ENCODE peak calls at places on chromosomes 3 and 15, in five cellular contexts. One of them, this sample, is unnamed. For H3K36me3, the result is how much of the 10 kb centered on the place peaks cover.

GRCh38 chr3:65672876-65673815 is 365.6 kb downstream of the MAGI1 start:
- DNase-seq in esophagus squamous epithelium: no peak
- DNase-seq in transverse colon: peak
- DNase-seq in HepG2: peak
- DNase-seq in IMR-90: peak
- DNase-seq in this sample: no peak

GRCh38 chr3:67635257-67635656 is 19.2 kb downstream of the SUCLG2 start:
- DNase-seq in esophagus squamous epithelium: no peak
- DNase-seq in transverse colon: no peak
- DNase-seq in HepG2: no peak
- DNase-seq in IMR-90: peak
- DNase-seq in this sample: no peak

GRCh38 chr3:61725851-61726333 is 164.5 kb downstream of the PTPRG start:
- DNase-seq in esophagus squamous epithelium: no peak
- DNase-seq in transverse colon: no peak
- DNase-seq in HepG2: peak
- DNase-seq in IMR-90: peak
- DNase-seq in this sample: no peak

GRCh38 chr3:134708671-134709070 is 57.8 kb upstream of the KY start:
- DNase-seq in esophagus squamous epithelium: no peak
- DNase-seq in transverse colon: no peak
- DNase-seq in HepG2: no peak
- DNase-seq in IMR-90: peak
- DNase-seq in this sample: no peak

GRCh38 chr3:68771683-68772082 is 160.7 kb downstream of the TAFA4 start:
- DNase-seq in esophagus squamous epithelium: no peak
- DNase-seq in transverse colon: no peak
- DNase-seq in HepG2: no peak
- DNase-seq in IMR-90: no peak
- DNase-seq in this sample: no peak

GRCh38 chr3:128619146-128619890 is 31.3 kb downstream of the RPN1 start:
- DNase-seq in esophagus squamous epithelium: no peak
- DNase-seq in transverse colon: no peak
- DNase-seq in HepG2: no peak
- DNase-seq in IMR-90: peak
- DNase-seq in this sample: no peak

GRCh38 chr3:112623717-112624116 is 17.2 kb downstream of the CCDC80 start:
- DNase-seq in esophagus squamous epithelium: no peak
- DNase-seq in transverse colon: no peak
- DNase-seq in HepG2: no peak
- DNase-seq in IMR-90: no peak
- DNase-seq in this sample: no peak

GRCh38 chr3:151300554-151300953 is 16.1 kb downstream of the GPR87 start:
- DNase-seq in esophagus squamous epithelium: no peak
- DNase-seq in transverse colon: no peak
- DNase-seq in HepG2: no peak
- DNase-seq in IMR-90: no peak
- DNase-seq in this sample: no peak

GRCh38 chr3:58167431-58168351 is 43.1 kb downstream of the DNASE1L3 start:
- DNase-seq in esophagus squamous epithelium: no peak
- DNase-seq in transverse colon: peak
- DNase-seq in HepG2: no peak
- DNase-seq in IMR-90: peak
- DNase-seq in this sample: no peak

GRCh38 chr15:54660356-54660755 is 536.4 kb downstream of the RSL24D1 start:
- DNase-seq in esophagus squamous epithelium: no peak
- DNase-seq in transverse colon: no peak
- DNase-seq in HepG2: no peak
- DNase-seq in IMR-90: no peak
- DNase-seq in this sample: no peak

GRCh38 chr3:113405180-113405579 is 36.1 kb downstream of the CFAP44 start:
- DNase-seq in esophagus squamous epithelium: no peak
- DNase-seq in transverse colon: no peak
- DNase-seq in HepG2: no peak
- DNase-seq in IMR-90: peak
- DNase-seq in this sample: no peak

GRCh38 chr3:159771865-159772611 is 216.6 kb upstream of the IL12A start:
- DNase-seq in esophagus squamous epithelium: no peak
- DNase-seq in transverse colon: no peak
- DNase-seq in HepG2: no peak
- DNase-seq in IMR-90: no peak
- DNase-seq in this sample: no peak

GRCh38 chr3:151146071-151146730 is 56.8 kb downstream of the GPR171 start:
- DNase-seq in esophagus squamous epithelium: no peak
- DNase-seq in transverse colon: peak
- DNase-seq in HepG2: peak
- DNase-seq in IMR-90: peak
- DNase-seq in this sample: peak

GRCh38 chr15:40768492-40769309 is 1.1 kb upstream of the C15orf62 start:
- DNase-seq in esophagus squamous epithelium: no peak
- DNase-seq in transverse colon: peak
- DNase-seq in HepG2: no peak
- DNase-seq in IMR-90: no peak
- DNase-seq in this sample: no peak

GRCh38 chr3:170690133-170690981 is 104.5 kb upstream of the SLC7A14 start:
- DNase-seq in esophagus squamous epithelium: no peak
- DNase-seq in transverse colon: peak
- DNase-seq in HepG2: peak
- DNase-seq in IMR-90: peak
- DNase-seq in this sample: no peak

GRCh38 chr3:8712045-8712870 is 21.3 kb upstream of the CAV3 start:
- DNase-seq in esophagus squamous epithelium: no peak
- DNase-seq in transverse colon: no peak
- DNase-seq in HepG2: no peak
- DNase-seq in IMR-90: peak
- DNase-seq in this sample: no peak

GRCh38 chr15:25183581-25184330 is 229.0 kb downstream of the SNRPN start:
- DNase-seq in esophagus squamous epithelium: no peak
- DNase-seq in transverse colon: no peak
- DNase-seq in HepG2: no peak
- DNase-seq in IMR-90: no peak
- DNase-seq in this sample: no peak

GRCh38 chr3:94524102-94524922 is 461.5 kb downstream of the NSUN3 start:
- DNase-seq in esophagus squamous epithelium: no peak
- DNase-seq in transverse colon: no peak
- DNase-seq in HepG2: peak
- DNase-seq in IMR-90: no peak
- DNase-seq in this sample: no peak

GRCh38 chr3:13479332-13479581 is 849 bp upstream of the HDAC11 start:
- DNase-seq in esophagus squamous epithelium: no peak
- DNase-seq in transverse colon: no peak
- DNase-seq in HepG2: peak
- DNase-seq in IMR-90: no peak
- DNase-seq in this sample: no peak

GRCh38 chr3:158703566-158703965 is 28.7 kb downstream of the RARRES1 start:
- DNase-seq in esophagus squamous epithelium: no peak
- DNase-seq in transverse colon: no peak
- DNase-seq in HepG2: no peak
- DNase-seq in IMR-90: peak
- DNase-seq in this sample: no peak

GRCh38 chr15:91414124-91414523 is 314.1 kb downstream of the SV2B start:
- DNase-seq in esophagus squamous epithelium: no peak
- DNase-seq in transverse colon: no peak
- DNase-seq in HepG2: no peak
- DNase-seq in IMR-90: no peak
- DNase-seq in this sample: no peak

GRCh38 chr3:473284-473800 is 276.8 kb downstream of the CHL1 start:
- DNase-seq in esophagus squamous epithelium: no peak
- DNase-seq in transverse colon: no peak
- DNase-seq in HepG2: no peak
- DNase-seq in IMR-90: no peak
- DNase-seq in this sample: no peak

GRCh38 chr15:68924866-68925599 is 5.3 kb upstream of the SPESP1 start:
- DNase-seq in esophagus squamous epithelium: no peak
- DNase-seq in transverse colon: peak
- DNase-seq in HepG2: peak
- DNase-seq in IMR-90: peak
- DNase-seq in this sample: peak

GRCh38 chr15:47337106-47337505 is 380.2 kb upstream of the SEMA6D start:
- DNase-seq in esophagus squamous epithelium: no peak
- DNase-seq in transverse colon: no peak
- DNase-seq in HepG2: no peak
- DNase-seq in IMR-90: no peak
- DNase-seq in this sample: no peak

GRCh38 chr15:36691596-36691995 is 112.2 kb downstream of the CDIN1 start:
- DNase-seq in esophagus squamous epithelium: no peak
- DNase-seq in transverse colon: no peak
- DNase-seq in HepG2: no peak
- DNase-seq in IMR-90: no peak
- DNase-seq in this sample: no peak

GRCh38 chr3:28099296-28099695 is 142.1 kb upstream of the CMC1 start:
- DNase-seq in esophagus squamous epithelium: no peak
- DNase-seq in transverse colon: no peak
- DNase-seq in HepG2: no peak
- DNase-seq in IMR-90: no peak
- DNase-seq in this sample: no peak

GRCh38 chr3:126309162-126309561 is 48.0 kb downstream of the KLF15 start:
- DNase-seq in esophagus squamous epithelium: no peak
- DNase-seq in transverse colon: no peak
- DNase-seq in HepG2: no peak
- DNase-seq in IMR-90: no peak
- DNase-seq in this sample: no peak

GRCh38 chr15:82663186-82663600 is 16.0 kb upstream of the CPEB1 start:
- DNase-seq in esophagus squamous epithelium: no peak
- DNase-seq in transverse colon: peak
- DNase-seq in HepG2: peak
- DNase-seq in IMR-90: peak
- DNase-seq in this sample: peak

GRCh38 chr3:188323067-188323842 is 169.3 kb downstream of the LPP start:
- DNase-seq in esophagus squamous epithelium: no peak
- DNase-seq in transverse colon: no peak
- DNase-seq in HepG2: no peak
- DNase-seq in IMR-90: no peak
- DNase-seq in this sample: no peak

GRCh38 chr15:52406601-52407000 is 111.0 kb upstream of the MYO5C start:
- DNase-seq in esophagus squamous epithelium: no peak
- DNase-seq in transverse colon: no peak
- DNase-seq in HepG2: no peak
- DNase-seq in IMR-90: no peak
- DNase-seq in this sample: no peak

GRCh38 chr15:62592920-62593319 is 427.8 kb upstream of the C2CD4B start:
- DNase-seq in esophagus squamous epithelium: no peak
- DNase-seq in transverse colon: no peak
- DNase-seq in HepG2: no peak
- DNase-seq in IMR-90: no peak
- DNase-seq in this sample: no peak

GRCh38 chr15:90565866-90566265 is 36.1 kb downstream of the CRTC3 start:
- DNase-seq in esophagus squamous epithelium: no peak
- DNase-seq in transverse colon: no peak
- DNase-seq in HepG2: no peak
- DNase-seq in IMR-90: no peak
- DNase-seq in this sample: no peak

DNA sequence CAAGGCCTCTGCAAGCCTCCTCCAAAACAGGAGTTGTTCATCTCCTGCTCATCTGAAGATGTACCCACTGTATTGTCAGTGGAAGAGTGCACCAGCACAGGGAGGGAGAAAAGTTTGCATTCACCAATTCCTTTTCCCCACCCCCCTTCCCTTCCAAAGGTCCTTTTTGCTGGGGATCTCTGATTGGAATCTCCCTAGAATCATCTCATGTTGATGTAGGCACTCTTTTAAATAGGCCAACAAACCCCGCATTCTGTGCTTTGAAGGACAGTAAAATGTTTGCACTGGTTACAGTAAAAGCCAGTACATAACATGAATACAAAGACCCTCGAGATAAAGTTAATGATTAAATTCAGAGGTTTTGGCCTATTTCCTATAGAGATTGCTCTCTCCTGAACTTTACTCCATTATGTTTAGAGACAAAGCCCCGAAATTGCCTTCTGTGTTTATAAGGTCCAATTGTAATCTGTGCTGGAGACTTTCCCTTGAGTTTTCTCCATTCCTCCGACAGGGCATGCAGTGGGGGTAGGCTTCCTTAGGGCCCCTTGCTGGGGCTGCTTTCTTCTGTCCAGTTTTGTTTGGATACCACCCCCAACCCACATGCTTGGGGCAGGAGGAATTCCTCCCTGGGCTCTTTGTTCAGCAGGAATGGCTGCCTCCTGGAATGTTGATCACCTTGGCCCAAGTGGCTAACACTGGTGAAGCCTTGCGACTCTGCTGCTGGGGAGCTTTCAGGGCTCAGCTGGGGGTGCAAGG is 22.5 kb downstream of the TRIM71 start:
- DNase-seq in esophagus squamous epithelium: no peak
- DNase-seq in transverse colon: no peak
- DNase-seq in HepG2: peak
- DNase-seq in IMR-90: no peak
- DNase-seq in this sample: no peak
- H3K27ac ChIP-seq in esophagus squamous epithelium: no peak
- H3K27ac ChIP-seq in transverse colon: no peak
- H3K27ac ChIP-seq in HepG2: peak
- H3K27ac ChIP-seq in IMR-90: no peak
- H3K27ac ChIP-seq in this sample: peak

DNA sequence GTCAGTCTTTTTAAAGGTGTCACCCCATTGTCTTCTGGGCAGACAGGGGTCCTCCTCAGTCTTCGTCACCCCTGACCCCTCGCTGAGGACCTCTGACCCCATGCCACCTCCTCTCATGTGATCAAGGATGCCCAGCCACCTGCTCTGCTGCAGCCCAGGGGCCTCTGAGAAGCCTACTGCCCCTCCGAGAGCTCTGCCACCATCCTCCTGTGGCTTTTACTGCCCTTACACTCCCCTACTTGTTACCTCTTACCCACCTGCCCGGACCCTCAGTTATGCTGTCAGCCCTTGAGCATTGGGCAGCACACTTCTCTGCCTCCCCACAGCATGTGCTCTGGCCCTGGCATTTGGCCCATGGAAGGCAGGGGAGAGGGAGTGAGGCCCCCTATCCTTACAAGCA is 123.2 kb downstream of the LRRK1 start:
- DNase-seq in esophagus squamous epithelium: no peak
- DNase-seq in transverse colon: peak
- DNase-seq in HepG2: no peak
- DNase-seq in IMR-90: no peak
- DNase-seq in this sample: no peak
- H3K36me3 ChIP-seq in esophagus squamous epithelium: under half
- H3K36me3 ChIP-seq in transverse colon: under half
- H3K36me3 ChIP-seq in HepG2: under half
- H3K36me3 ChIP-seq in IMR-90: under half
- H3K36me3 ChIP-seq in this sample: under half

GRCh38 chr15:75205064-75205395 is 3.3 kb downstream of the C15orf39 start:
- DNase-seq in esophagus squamous epithelium: no peak
- DNase-seq in transverse colon: no peak
- DNase-seq in HepG2: no peak
- DNase-seq in IMR-90: no peak
- DNase-seq in this sample: no peak
- H3K27ac ChIP-seq in esophagus squamous epithelium: no peak
- H3K27ac ChIP-seq in transverse colon: no peak
- H3K27ac ChIP-seq in HepG2: no peak
- H3K27ac ChIP-seq in IMR-90: no peak
- H3K27ac ChIP-seq in this sample: no peak

DNA sequence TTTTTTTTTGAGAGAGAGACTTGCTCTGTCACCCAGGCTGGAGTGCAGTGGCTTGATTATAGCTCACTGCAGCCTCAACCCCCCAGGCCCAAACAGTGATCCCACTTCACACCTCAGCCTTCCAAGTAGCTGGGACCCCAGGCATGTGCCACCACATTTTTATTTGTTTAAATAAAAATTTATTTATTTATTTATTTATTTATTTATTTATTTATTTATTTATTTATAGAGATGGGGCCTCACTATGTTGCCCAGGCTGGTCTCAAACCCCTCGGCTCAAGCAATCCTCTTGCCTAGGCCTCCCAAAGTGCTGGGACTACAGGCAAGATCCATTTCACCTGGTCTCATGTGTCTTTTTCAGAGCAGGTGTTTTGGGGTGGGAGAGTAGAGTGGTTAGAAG is 15.5 kb downstream of the CAPN3 start:
- DNase-seq in esophagus squamous epithelium: no peak
- DNase-seq in transverse colon: no peak
- DNase-seq in HepG2: no peak
- DNase-seq in IMR-90: no peak
- DNase-seq in this sample: no peak
- H3K36me3 ChIP-seq in esophagus squamous epithelium: under half
- H3K36me3 ChIP-seq in transverse colon: under half
- H3K36me3 ChIP-seq in HepG2: under half
- H3K36me3 ChIP-seq in IMR-90: under half
- H3K36me3 ChIP-seq in this sample: under half